ENCODE peak calls at places on chromosomes 16 and 17, in ten cellular contexts. One of them, this sample, is unnamed.

GRCh38 chr17:82246365-82247174 is 17.7 kb downstream of the SLC16A3 start:
- DNase-seq in cardiac muscle cell: no peak
- DNase-seq in GM13977: no peak
- DNase-seq in lower lobe of right lung: peak; percentile 45
- DNase-seq in psoas muscle: peak; percentile 69
- DNase-seq in uterus: peak; percentile 65
- DNase-seq in chondrocyte: peak; percentile 87
- DNase-seq in nephron progenitor cell: no peak
- DNase-seq in HL-60: no peak
- DNase-seq in WERI-Rb-1: no peak
- DNase-seq in this sample: peak; percentile 53

GRCh38 chr17:36592316-36592710 is 634 bp downstream of the DHRS11 start:
- DNase-seq in cardiac muscle cell: peak; percentile 23
- DNase-seq in GM13977: no peak
- DNase-seq in lower lobe of right lung: peak; percentile 46
- DNase-seq in psoas muscle: no peak
- DNase-seq in uterus: no peak
- DNase-seq in chondrocyte: no peak
- DNase-seq in nephron progenitor cell: peak; percentile 40
- DNase-seq in HL-60: no peak
- DNase-seq in WERI-Rb-1: peak; percentile 46
- DNase-seq in this sample: peak; percentile 80

GRCh38 chr16:66364117-66364958 is 2.2 kb upstream of the CDH5 start:
- DNase-seq in cardiac muscle cell: no peak
- DNase-seq in GM13977: no peak
- DNase-seq in lower lobe of right lung: peak; percentile 65
- DNase-seq in psoas muscle: peak; percentile 60
- DNase-seq in uterus: peak; percentile 54
- DNase-seq in chondrocyte: no peak
- DNase-seq in nephron progenitor cell: peak; percentile 28
- DNase-seq in HL-60: no peak
- DNase-seq in WERI-Rb-1: peak; percentile 78
- DNase-seq in this sample: no peak

GRCh38 chr16:46857261-46857962 is 26.4 kb upstream of the C16orf87 start:
- DNase-seq in cardiac muscle cell: peak; percentile 63
- DNase-seq in GM13977: no peak
- DNase-seq in lower lobe of right lung: no peak
- DNase-seq in psoas muscle: no peak
- DNase-seq in uterus: no peak
- DNase-seq in chondrocyte: no peak
- DNase-seq in nephron progenitor cell: peak; percentile 30
- DNase-seq in HL-60: peak; percentile 20
- DNase-seq in WERI-Rb-1: peak; percentile 38
- DNase-seq in this sample: peak; percentile 30

GRCh38 chr17:34177642-34178041 is 77.4 kb upstream of the CCL2 start:
- DNase-seq in cardiac muscle cell: no peak
- DNase-seq in GM13977: no peak
- DNase-seq in lower lobe of right lung: no peak
- DNase-seq in psoas muscle: no peak
- DNase-seq in uterus: no peak
- DNase-seq in chondrocyte: no peak
- DNase-seq in nephron progenitor cell: no peak
- DNase-seq in HL-60: no peak
- DNase-seq in WERI-Rb-1: no peak
- DNase-seq in this sample: no peak

GRCh38 chr17:596763-597644 is 117.6 kb downstream of the VPS53 start:
- DNase-seq in cardiac muscle cell: no peak
- DNase-seq in GM13977: no peak
- DNase-seq in lower lobe of right lung: no peak
- DNase-seq in psoas muscle: no peak
- DNase-seq in uterus: no peak
- DNase-seq in chondrocyte: no peak
- DNase-seq in nephron progenitor cell: no peak
- DNase-seq in HL-60: no peak
- DNase-seq in WERI-Rb-1: no peak
- DNase-seq in this sample: peak; percentile 13

GRCh38 chr17:7478276-7479138 is 924 bp downstream of the ZBTB4 start:
- DNase-seq in cardiac muscle cell: peak; percentile 33
- DNase-seq in GM13977: peak; percentile 76
- DNase-seq in lower lobe of right lung: peak; percentile 77
- DNase-seq in psoas muscle: peak; percentile 63
- DNase-seq in uterus: peak; percentile 64
- DNase-seq in chondrocyte: no peak
- DNase-seq in nephron progenitor cell: peak; percentile 41
- DNase-seq in HL-60: no peak
- DNase-seq in WERI-Rb-1: peak; percentile 67
- DNase-seq in this sample: peak; percentile 35

GRCh38 chr17:60604686-60605334 is 4.8 kb downstream of the PPM1D start:
- DNase-seq in cardiac muscle cell: no peak
- DNase-seq in GM13977: no peak
- DNase-seq in lower lobe of right lung: no peak
- DNase-seq in psoas muscle: peak; percentile 28
- DNase-seq in uterus: no peak
- DNase-seq in chondrocyte: no peak
- DNase-seq in nephron progenitor cell: no peak
- DNase-seq in HL-60: no peak
- DNase-seq in WERI-Rb-1: no peak
- DNase-seq in this sample: no peak

GRCh38 chr16:55539049-55539448 is 27.4 kb upstream of the CAPNS2 start:
- DNase-seq in cardiac muscle cell: no peak
- DNase-seq in GM13977: no peak
- DNase-seq in lower lobe of right lung: no peak
- DNase-seq in psoas muscle: no peak
- DNase-seq in uterus: no peak
- DNase-seq in chondrocyte: no peak
- DNase-seq in nephron progenitor cell: no peak
- DNase-seq in HL-60: peak; percentile 58
- DNase-seq in WERI-Rb-1: no peak
- DNase-seq in this sample: no peak

GRCh38 chr16:55542459-55543082 is 23.9 kb upstream of the CAPNS2 start:
- DNase-seq in cardiac muscle cell: no peak
- DNase-seq in GM13977: no peak
- DNase-seq in lower lobe of right lung: no peak
- DNase-seq in psoas muscle: no peak
- DNase-seq in uterus: no peak
- DNase-seq in chondrocyte: no peak
- DNase-seq in nephron progenitor cell: no peak
- DNase-seq in HL-60: no peak
- DNase-seq in WERI-Rb-1: no peak
- DNase-seq in this sample: no peak

GRCh38 chr16:55540221-55540620 is 26.3 kb upstream of the CAPNS2 start:
- DNase-seq in cardiac muscle cell: no peak
- DNase-seq in GM13977: no peak
- DNase-seq in lower lobe of right lung: no peak
- DNase-seq in psoas muscle: no peak
- DNase-seq in uterus: no peak
- DNase-seq in chondrocyte: no peak
- DNase-seq in nephron progenitor cell: no peak
- DNase-seq in HL-60: no peak
- DNase-seq in WERI-Rb-1: no peak
- DNase-seq in this sample: no peak

GRCh38 chr16:55539488-55539887 is 27.0 kb upstream of the CAPNS2 start:
- DNase-seq in cardiac muscle cell: no peak
- DNase-seq in GM13977: no peak
- DNase-seq in lower lobe of right lung: no peak
- DNase-seq in psoas muscle: no peak
- DNase-seq in uterus: no peak
- DNase-seq in chondrocyte: no peak
- DNase-seq in nephron progenitor cell: no peak
- DNase-seq in HL-60: peak; percentile 12
- DNase-seq in WERI-Rb-1: no peak
- DNase-seq in this sample: no peak

GRCh38 chr16:55543470-55543869 is 23.0 kb upstream of the CAPNS2 start:
- DNase-seq in cardiac muscle cell: peak; percentile 31
- DNase-seq in GM13977: no peak
- DNase-seq in lower lobe of right lung: no peak
- DNase-seq in psoas muscle: no peak
- DNase-seq in uterus: no peak
- DNase-seq in chondrocyte: no peak
- DNase-seq in nephron progenitor cell: no peak
- DNase-seq in HL-60: no peak
- DNase-seq in WERI-Rb-1: no peak
- DNase-seq in this sample: no peak
- TF ChIP-seq CTCF in cardiac muscle cell: peak; percentile 33
- TF ChIP-seq CTCF in GM13977: no peak
- TF ChIP-seq CTCF in lower lobe of right lung: peak; percentile 26
- TF ChIP-seq CTCF in psoas muscle: peak; percentile 53
- TF ChIP-seq CTCF in uterus: peak; percentile 71
- TF ChIP-seq CTCF in chondrocyte: peak; percentile 90
- TF ChIP-seq CTCF in nephron progenitor cell: no peak
- TF ChIP-seq CTCF in HL-60: no peak
- TF ChIP-seq CTCF in WERI-Rb-1: no peak
- TF ChIP-seq CTCF in this sample: peak; percentile 18

GRCh38 chr16:1263591-1264216 is 7.8 kb downstream of the TPSD1 start:
- DNase-seq in cardiac muscle cell: no peak
- DNase-seq in GM13977: no peak
- DNase-seq in lower lobe of right lung: no peak
- DNase-seq in psoas muscle: no peak
- DNase-seq in uterus: no peak
- DNase-seq in chondrocyte: no peak
- DNase-seq in nephron progenitor cell: no peak
- DNase-seq in HL-60: no peak
- DNase-seq in WERI-Rb-1: no peak
- DNase-seq in this sample: no peak

GRCh38 chr16:1262846-1263221 is 7.0 kb downstream of the TPSD1 start:
- DNase-seq in cardiac muscle cell: no peak
- DNase-seq in GM13977: no peak
- DNase-seq in lower lobe of right lung: no peak
- DNase-seq in psoas muscle: no peak
- DNase-seq in uterus: no peak
- DNase-seq in chondrocyte: peak; percentile 74
- DNase-seq in nephron progenitor cell: no peak
- DNase-seq in HL-60: no peak
- DNase-seq in WERI-Rb-1: no peak
- DNase-seq in this sample: no peak

GRCh38 chr16:1265826-1266225 is 10.0 kb downstream of the TPSD1 start:
- DNase-seq in cardiac muscle cell: no peak
- DNase-seq in GM13977: no peak
- DNase-seq in lower lobe of right lung: no peak
- DNase-seq in psoas muscle: no peak
- DNase-seq in uterus: no peak
- DNase-seq in chondrocyte: no peak
- DNase-seq in nephron progenitor cell: no peak
- DNase-seq in HL-60: no peak
- DNase-seq in WERI-Rb-1: no peak
- DNase-seq in this sample: no peak

GRCh38 chr16:1265090-1265630 is 9.3 kb downstream of the TPSD1 start:
- DNase-seq in cardiac muscle cell: no peak
- DNase-seq in GM13977: no peak
- DNase-seq in lower lobe of right lung: no peak
- DNase-seq in psoas muscle: no peak
- DNase-seq in uterus: no peak
- DNase-seq in chondrocyte: no peak
- DNase-seq in nephron progenitor cell: no peak
- DNase-seq in HL-60: no peak
- DNase-seq in WERI-Rb-1: no peak
- DNase-seq in this sample: no peak

GRCh38 chr16:1264257-1265089 is 8.6 kb downstream of the TPSD1 start:
- DNase-seq in cardiac muscle cell: no peak
- DNase-seq in GM13977: no peak
- DNase-seq in lower lobe of right lung: no peak
- DNase-seq in psoas muscle: no peak
- DNase-seq in uterus: no peak
- DNase-seq in chondrocyte: no peak
- DNase-seq in nephron progenitor cell: no peak
- DNase-seq in HL-60: no peak
- DNase-seq in WERI-Rb-1: no peak
- DNase-seq in this sample: no peak
- TF ChIP-seq CTCF in cardiac muscle cell: no peak
- TF ChIP-seq CTCF in GM13977: no peak
- TF ChIP-seq CTCF in lower lobe of right lung: no peak
- TF ChIP-seq CTCF in psoas muscle: no peak
- TF ChIP-seq CTCF in uterus: no peak
- TF ChIP-seq CTCF in chondrocyte: no peak
- TF ChIP-seq CTCF in nephron progenitor cell: no peak
- TF ChIP-seq CTCF in HL-60: no peak
- TF ChIP-seq CTCF in WERI-Rb-1: no peak
- TF ChIP-seq CTCF in this sample: no peak

GRCh38 chr17:66787914-66788313 is 47.0 kb upstream of the CACNG5 start:
- DNase-seq in cardiac muscle cell: no peak
- DNase-seq in GM13977: no peak
- DNase-seq in lower lobe of right lung: no peak
- DNase-seq in psoas muscle: no peak
- DNase-seq in uterus: no peak
- DNase-seq in chondrocyte: no peak
- DNase-seq in nephron progenitor cell: no peak
- DNase-seq in HL-60: no peak
- DNase-seq in WERI-Rb-1: no peak
- DNase-seq in this sample: no peak

GRCh38 chr17:66789961-66790421 is 44.9 kb upstream of the CACNG5 start:
- DNase-seq in cardiac muscle cell: no peak
- DNase-seq in GM13977: no peak
- DNase-seq in lower lobe of right lung: no peak
- DNase-seq in psoas muscle: no peak
- DNase-seq in uterus: no peak
- DNase-seq in chondrocyte: peak; percentile 57
- DNase-seq in nephron progenitor cell: no peak
- DNase-seq in HL-60: no peak
- DNase-seq in WERI-Rb-1: no peak
- DNase-seq in this sample: no peak

GRCh38 chr17:66789093-66789492 is 45.8 kb upstream of the CACNG5 start:
- DNase-seq in cardiac muscle cell: no peak
- DNase-seq in GM13977: no peak
- DNase-seq in lower lobe of right lung: no peak
- DNase-seq in psoas muscle: no peak
- DNase-seq in uterus: peak; percentile 54
- DNase-seq in chondrocyte: peak; percentile 51
- DNase-seq in nephron progenitor cell: no peak
- DNase-seq in HL-60: no peak
- DNase-seq in WERI-Rb-1: no peak
- DNase-seq in this sample: no peak

GRCh38 chr17:66791337-66791736 is 43.6 kb upstream of the CACNG5 start:
- DNase-seq in cardiac muscle cell: no peak
- DNase-seq in GM13977: no peak
- DNase-seq in lower lobe of right lung: no peak
- DNase-seq in psoas muscle: no peak
- DNase-seq in uterus: no peak
- DNase-seq in chondrocyte: peak; percentile 72
- DNase-seq in nephron progenitor cell: no peak
- DNase-seq in HL-60: peak; percentile 84
- DNase-seq in WERI-Rb-1: no peak
- DNase-seq in this sample: no peak

DNA sequence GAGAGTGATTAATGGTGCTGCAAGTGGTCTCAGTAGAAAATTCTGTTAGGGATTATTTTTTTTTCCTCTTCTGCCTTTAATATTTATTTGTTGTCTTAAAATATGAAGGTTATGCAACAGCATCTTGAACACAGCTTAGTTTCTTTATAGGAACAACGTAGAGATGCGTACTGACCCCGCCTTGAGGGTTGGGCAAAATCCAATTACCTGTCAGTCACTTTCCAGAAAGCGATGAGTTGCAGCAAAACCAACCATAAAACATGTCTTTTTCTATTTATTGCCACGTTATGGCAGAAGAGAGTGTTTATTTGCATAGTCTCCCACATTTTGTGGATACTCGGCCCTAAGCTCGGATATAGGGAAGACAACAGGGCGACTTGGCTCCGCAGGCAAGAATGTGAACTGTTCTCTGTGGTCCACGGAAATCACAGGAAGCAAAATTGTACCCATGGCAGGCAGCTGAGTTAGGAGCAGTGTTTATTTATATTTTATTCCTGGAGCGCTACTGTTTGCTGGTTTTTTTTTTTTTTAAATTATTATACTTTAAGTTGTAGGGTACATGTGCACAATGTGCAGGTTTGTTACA is 44.3 kb upstream of the CACNG5 start:
- DNase-seq in cardiac muscle cell: no peak
- DNase-seq in GM13977: no peak
- DNase-seq in lower lobe of right lung: no peak
- DNase-seq in psoas muscle: no peak
- DNase-seq in uterus: peak; percentile 55
- DNase-seq in chondrocyte: no peak
- DNase-seq in nephron progenitor cell: no peak
- DNase-seq in HL-60: no peak
- DNase-seq in WERI-Rb-1: no peak
- DNase-seq in this sample: no peak
- TF ChIP-seq CTCF in cardiac muscle cell: no peak
- TF ChIP-seq CTCF in GM13977: no peak
- TF ChIP-seq CTCF in lower lobe of right lung: no peak
- TF ChIP-seq CTCF in psoas muscle: no peak
- TF ChIP-seq CTCF in uterus: peak; percentile 15
- TF ChIP-seq CTCF in chondrocyte: no peak
- TF ChIP-seq CTCF in nephron progenitor cell: no peak
- TF ChIP-seq CTCF in HL-60: no peak
- TF ChIP-seq CTCF in WERI-Rb-1: no peak
- TF ChIP-seq CTCF in this sample: no peak

GRCh38 chr17:47323382-47324223 is at the start of gene EFCAB13:
- DNase-seq in cardiac muscle cell: peak; percentile 92
- DNase-seq in GM13977: peak; percentile 90
- DNase-seq in lower lobe of right lung: peak; percentile 94
- DNase-seq in psoas muscle: peak; percentile 91
- DNase-seq in uterus: peak; percentile 92
- DNase-seq in chondrocyte: peak; percentile 94
- DNase-seq in nephron progenitor cell: peak; percentile 89
- DNase-seq in HL-60: peak; percentile 30
- DNase-seq in WERI-Rb-1: peak; percentile 88
- DNase-seq in this sample: peak; percentile 99
- TF ChIP-seq CTCF in cardiac muscle cell: peak; percentile 22
- TF ChIP-seq CTCF in GM13977: peak; percentile 21
- TF ChIP-seq CTCF in lower lobe of right lung: peak; percentile 45
- TF ChIP-seq CTCF in psoas muscle: no peak
- TF ChIP-seq CTCF in uterus: peak; percentile 44
- TF ChIP-seq CTCF in chondrocyte: peak; percentile 48
- TF ChIP-seq CTCF in nephron progenitor cell: peak; percentile 20
- TF ChIP-seq CTCF in HL-60: no peak
- TF ChIP-seq CTCF in WERI-Rb-1: peak; percentile 22
- TF ChIP-seq CTCF in this sample: no peak

This sample was measured in Calu3.